ENCODE peak calls at places on chromosomes 7 and 10, in six cellular contexts. K is amygdala; V is BE2C; Y is lung microvascular endothelial cell; I is NCI-H1092; U is stimulated activated CD4-positive, alpha-beta T cell treated with anti-CD3 and anti-CD28 coated beads, Interleukin-1b, Interleukin-23, amount 100 ng/mL, for 4 hours. Z is an unnamed sample.

GRCh38 chr7:13778967-13779366 is 210.5 kb downstream of the ETV1 start:
- DNase-seq in I (no peak), V (no peak), K (no peak), U (no peak), Y (no peak), Z (no peak)

GRCh38 chr7:151339651-151340377 is 1.8 kb upstream of the NUB1 start:
- DNase-seq in Y (no peak), I (no peak), K (no peak), V (no peak), U (no peak), Z (no peak)

GRCh38 chr10:100864981-100865380 is 47.8 kb upstream of the SLF2 start:
- DNase-seq in K (no peak), U (no peak), I (no peak), Y (peak; percentile 51), V (no peak), Z (no peak)

GRCh38 chr7:98423043-98423442 is 22.2 kb upstream of the BAIAP2L1 start:
- DNase-seq in K (no peak), Y (no peak), U (no peak), I (no peak), V (no peak), Z (no peak)

GRCh38 chr10:103739039-103739764 is 116.2 kb downstream of the SH3PXD2A start:
- DNase-seq in V (no peak), Y (no peak), I (no peak), K (no peak), U (no peak), Z (peak; percentile 98)

GRCh38 chr7:158001621-158002320 is 585.9 kb downstream of the PTPRN2 start:
- DNase-seq in K (no peak), V (peak; percentile 40), I (peak; percentile 92), Y (no peak), U (no peak), Z (no peak)

GRCh38 chr10:106479619-106480018 is 684.9 kb downstream of the SORCS1 start:
- DNase-seq in Y (no peak), I (no peak), V (no peak), K (no peak), U (no peak), Z (no peak)

GRCh38 chr10:89391882-89392756 is at the start of gene IFIT1:
- DNase-seq in Y (peak; percentile 87), I (no peak), K (peak; percentile 19), U (no peak), V (peak; percentile 32), Z (peak; percentile 71)

GRCh38 chr10:132577350-132578005 is 39.9 kb downstream of the INPP5A start:
- DNase-seq in V (no peak), K (no peak), Y (no peak), U (no peak), I (no peak), Z (no peak)

GRCh38 chr10:6350609-6351008 is 147.9 kb downstream of the PFKFB3 start:
- DNase-seq in V (no peak), I (no peak), K (no peak), U (no peak), Y (no peak), Z (no peak)

GRCh38 chr7:81236560-81236959 is 317.7 kb upstream of the SEMA3C start:
- DNase-seq in I (no peak), K (no peak), V (no peak), Y (no peak), U (no peak), Z (no peak)

GRCh38 chr10:118547282-118547681 is 48.2 kb downstream of the PRLHR start:
- DNase-seq in I (no peak), K (no peak), V (no peak), U (no peak), Y (no peak), Z (no peak)

GRCh38 chr7:129825005-129825553 is 127.7 kb downstream of the UBE2H start:
- DNase-seq in I (peak; percentile 89), V (no peak), U (no peak), K (no peak), Y (no peak), Z (no peak)

GRCh38 chr7:151299940-151300665 is 41.5 kb upstream of the NUB1 start:
- DNase-seq in U (no peak), K (no peak), V (no peak), Y (no peak), I (no peak), Z (no peak)

GRCh38 chr10:132294561-132295320 is 13.0 kb downstream of the STK32C start:
- DNase-seq in I (peak; percentile 32), K (no peak), U (no peak), Y (no peak), V (no peak), Z (no peak)

GRCh38 chr7:106565428-106565827 is 95.5 kb downstream of the CCDC71L start:
- DNase-seq in K (no peak), I (no peak), Y (no peak), U (no peak), V (no peak), Z (no peak)

GRCh38 chr10:7027913-7028808 is 382.7 kb downstream of the SFMBT2 start:
- DNase-seq in I (no peak), K (no peak), V (no peak), Y (no peak), U (no peak), Z (no peak)

GRCh38 chr10:87763086-87763861 is 54.8 kb downstream of the ATAD1 start:
- DNase-seq in K (no peak), I (no peak), Y (no peak), V (no peak), U (no peak), Z (no peak)

GRCh38 chr7:47424523-47424922 is 157.4 kb downstream of the TNS3 start:
- DNase-seq in U (no peak), V (no peak), I (no peak), K (no peak), Y (no peak), Z (no peak)

GRCh38 chr7:78125884-78126283 is 327.3 kb downstream of the PHTF2 start:
- DNase-seq in V (no peak), U (no peak), K (no peak), Y (no peak), I (no peak), Z (peak; percentile 49)

GRCh38 chr10:71998840-71999194 is 34.6 kb downstream of the CHST3 start:
- DNase-seq in I (no peak), U (no peak), V (peak; percentile 60), K (no peak), Y (peak; percentile 58), Z (peak; percentile 51)

GRCh38 chr10:71249996-71250395 is 37.6 kb downstream of the UNC5B start:
- DNase-seq in U (no peak), I (no peak), V (no peak), K (no peak), Y (no peak), Z (no peak)